ENCODE peak calls at places on chromosome 20, in ten cellular contexts. One of them, this sample, is unnamed.

GRCh38 chr20:62350098-62350628 is 16.9 kb downstream of the LAMA5 start:
- DNase-seq in H54: peak
- DNase-seq in body of pancreas: no peak
- DNase-seq in prostate gland: peak
- DNase-seq in A549: peak
- DNase-seq in breast epithelium: peak
- DNase-seq in GM12891: no peak
- DNase-seq in heart left ventricle: no peak
- DNase-seq in NB4: no peak
- DNase-seq in HCT116: peak
- DNase-seq in this sample: no peak

GRCh38 chr20:51346686-51347485 is 195.6 kb downstream of the NFATC2 start:
- DNase-seq in H54: peak
- DNase-seq in body of pancreas: no peak
- DNase-seq in prostate gland: no peak
- DNase-seq in A549: peak
- DNase-seq in breast epithelium: no peak
- DNase-seq in GM12891: no peak
- DNase-seq in heart left ventricle: no peak
- DNase-seq in NB4: no peak
- DNase-seq in HCT116: no peak
- DNase-seq in this sample: no peak

GRCh38 chr20:50130995-50131394 is 18.0 kb upstream of the UBE2V1 start:
- DNase-seq in H54: no peak
- DNase-seq in body of pancreas: no peak
- DNase-seq in prostate gland: no peak
- DNase-seq in A549: no peak
- DNase-seq in breast epithelium: no peak
- DNase-seq in GM12891: no peak
- DNase-seq in heart left ventricle: peak
- DNase-seq in NB4: no peak
- DNase-seq in HCT116: no peak
- DNase-seq in this sample: no peak

GRCh38 chr20:52924411-52925271 is 47.5 kb upstream of the TSHZ2 start:
- DNase-seq in H54: no peak
- DNase-seq in body of pancreas: no peak
- DNase-seq in prostate gland: no peak
- DNase-seq in A549: no peak
- DNase-seq in breast epithelium: no peak
- DNase-seq in GM12891: no peak
- DNase-seq in heart left ventricle: no peak
- DNase-seq in NB4: peak
- DNase-seq in HCT116: no peak
- DNase-seq in this sample: no peak

GRCh38 chr20:1388706-1389483 is 4.0 kb downstream of the FKBP1A start:
- DNase-seq in H54: no peak
- DNase-seq in body of pancreas: no peak
- DNase-seq in prostate gland: no peak
- DNase-seq in A549: no peak
- DNase-seq in breast epithelium: no peak
- DNase-seq in GM12891: no peak
- DNase-seq in heart left ventricle: no peak
- DNase-seq in NB4: peak
- DNase-seq in HCT116: no peak
- DNase-seq in this sample: no peak

GRCh38 chr20:52405417-52405816 is 213.8 kb upstream of the ZFP64 start:
- DNase-seq in H54: no peak
- DNase-seq in body of pancreas: no peak
- DNase-seq in prostate gland: no peak
- DNase-seq in A549: no peak
- DNase-seq in breast epithelium: no peak
- DNase-seq in GM12891: no peak
- DNase-seq in heart left ventricle: no peak
- DNase-seq in NB4: peak
- DNase-seq in HCT116: no peak
- DNase-seq in this sample: no peak

GRCh38 chr20:25047766-25048165 is 10.2 kb downstream of the ACSS1 start:
- DNase-seq in H54: no peak
- DNase-seq in body of pancreas: no peak
- DNase-seq in prostate gland: peak
- DNase-seq in A549: no peak
- DNase-seq in breast epithelium: no peak
- DNase-seq in GM12891: no peak
- DNase-seq in heart left ventricle: no peak
- DNase-seq in NB4: no peak
- DNase-seq in HCT116: no peak
- DNase-seq in this sample: no peak

GRCh38 chr20:25686081-25687077 is 10.3 kb downstream of the ZNF337 start:
- DNase-seq in H54: no peak
- DNase-seq in body of pancreas: no peak
- DNase-seq in prostate gland: no peak
- DNase-seq in A549: no peak
- DNase-seq in breast epithelium: no peak
- DNase-seq in GM12891: no peak
- DNase-seq in heart left ventricle: no peak
- DNase-seq in NB4: no peak
- DNase-seq in HCT116: no peak
- DNase-seq in this sample: no peak

GRCh38 chr20:8903655-8904605 is 165.0 kb upstream of the PLCB4 start:
- DNase-seq in H54: no peak
- DNase-seq in body of pancreas: no peak
- DNase-seq in prostate gland: no peak
- DNase-seq in A549: no peak
- DNase-seq in breast epithelium: no peak
- DNase-seq in GM12891: no peak
- DNase-seq in heart left ventricle: no peak
- DNase-seq in NB4: no peak
- DNase-seq in HCT116: no peak
- DNase-seq in this sample: no peak

GRCh38 chr20:33162753-33163152 is 5.2 kb upstream of the BPIFA2 start:
- DNase-seq in H54: no peak
- DNase-seq in body of pancreas: no peak
- DNase-seq in prostate gland: no peak
- DNase-seq in A549: no peak
- DNase-seq in breast epithelium: no peak
- DNase-seq in GM12891: no peak
- DNase-seq in heart left ventricle: no peak
- DNase-seq in NB4: peak
- DNase-seq in HCT116: no peak
- DNase-seq in this sample: no peak

GRCh38 chr20:44959896-44960852 is at the start of gene TOMM34:
- DNase-seq in H54: peak
- DNase-seq in body of pancreas: peak
- DNase-seq in prostate gland: peak
- DNase-seq in A549: peak
- DNase-seq in breast epithelium: peak
- DNase-seq in GM12891: peak
- DNase-seq in heart left ventricle: peak
- DNase-seq in NB4: peak
- DNase-seq in HCT116: peak
- DNase-seq in this sample: peak
- TF ChIP-seq POLR2A in H54: peak
- TF ChIP-seq POLR2A in body of pancreas: peak
- TF ChIP-seq POLR2A in prostate gland: peak
- TF ChIP-seq POLR2A in A549: peak
- TF ChIP-seq POLR2A in breast epithelium: no peak
- TF ChIP-seq POLR2A in GM12891: peak
- TF ChIP-seq POLR2A in heart left ventricle: peak
- TF ChIP-seq POLR2A in NB4: peak
- TF ChIP-seq POLR2A in HCT116: peak
- TF ChIP-seq POLR2A in this sample: peak

GRCh38 chr20:2470432-2471193 is at the start of gene SNRPB:
- DNase-seq in H54: peak
- DNase-seq in body of pancreas: peak
- DNase-seq in prostate gland: peak
- DNase-seq in A549: peak
- DNase-seq in breast epithelium: peak
- DNase-seq in GM12891: peak
- DNase-seq in heart left ventricle: peak
- DNase-seq in NB4: peak
- DNase-seq in HCT116: peak
- DNase-seq in this sample: peak
- TF ChIP-seq POLR2A in H54: peak
- TF ChIP-seq POLR2A in body of pancreas: peak
- TF ChIP-seq POLR2A in prostate gland: peak
- TF ChIP-seq POLR2A in A549: peak
- TF ChIP-seq POLR2A in breast epithelium: peak
- TF ChIP-seq POLR2A in GM12891: peak
- TF ChIP-seq POLR2A in heart left ventricle: peak
- TF ChIP-seq POLR2A in NB4: peak
- TF ChIP-seq POLR2A in HCT116: peak
- TF ChIP-seq POLR2A in this sample: peak

DNA sequence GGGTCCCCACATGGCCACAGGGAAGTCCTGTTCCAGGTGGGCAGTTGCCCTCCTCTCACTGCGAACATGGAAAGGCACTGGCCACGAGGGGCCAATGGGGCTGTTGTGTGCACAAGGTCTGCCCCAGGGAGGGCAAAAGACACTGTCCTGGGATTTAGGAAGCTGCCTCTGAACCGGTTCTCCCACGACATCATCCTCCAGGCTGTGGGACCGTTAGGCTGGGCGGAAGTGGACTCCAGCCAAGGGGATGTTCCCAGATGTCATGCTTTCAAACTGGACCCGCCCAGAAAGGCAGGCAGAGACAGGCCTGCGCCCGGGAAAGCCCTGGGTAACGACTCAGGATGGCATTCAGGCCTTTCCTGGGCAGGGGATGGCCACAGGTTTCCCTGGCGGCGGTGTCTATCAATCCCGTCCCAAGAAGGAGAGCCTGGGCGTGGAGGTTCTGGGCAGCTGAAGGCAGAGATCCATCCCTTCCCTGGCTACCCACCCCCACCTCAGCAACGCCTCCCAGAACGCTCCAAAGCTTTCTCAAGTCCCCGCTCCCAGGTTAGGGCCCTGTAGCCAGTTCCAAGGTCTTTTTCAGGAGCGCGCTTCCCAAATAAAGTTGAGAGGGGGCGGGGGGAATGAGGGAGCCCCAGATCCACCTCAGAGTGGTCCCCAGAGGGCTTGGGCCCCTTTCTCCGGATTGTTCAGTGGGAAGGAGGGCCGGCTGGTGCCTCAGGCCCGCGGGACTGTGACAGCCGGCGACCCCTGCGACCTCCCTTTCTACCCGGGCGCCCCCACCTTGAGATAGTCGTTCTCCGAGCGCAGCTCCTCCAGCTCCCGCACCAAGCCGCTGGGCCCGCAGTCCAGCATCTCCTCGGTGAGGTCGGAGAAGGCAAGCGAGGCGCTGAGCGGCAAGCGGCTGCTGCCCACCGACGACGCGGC is 13.8 kb upstream of the TLDC2 start:
- DNase-seq in H54: peak
- DNase-seq in body of pancreas: peak
- DNase-seq in prostate gland: peak
- DNase-seq in A549: peak
- DNase-seq in breast epithelium: peak
- DNase-seq in GM12891: no peak
- DNase-seq in heart left ventricle: peak
- DNase-seq in NB4: no peak
- DNase-seq in HCT116: peak
- DNase-seq in this sample: peak
- TF ChIP-seq POLR2A in H54: peak
- TF ChIP-seq POLR2A in body of pancreas: peak
- TF ChIP-seq POLR2A in prostate gland: peak
- TF ChIP-seq POLR2A in A549: peak
- TF ChIP-seq POLR2A in breast epithelium: no peak
- TF ChIP-seq POLR2A in GM12891: no peak
- TF ChIP-seq POLR2A in heart left ventricle: no peak
- TF ChIP-seq POLR2A in NB4: no peak
- TF ChIP-seq POLR2A in HCT116: peak
- TF ChIP-seq POLR2A in this sample: peak

GRCh38 chr20:59006864-59007757 is at the start of gene CTSZ:
- DNase-seq in H54: peak
- DNase-seq in body of pancreas: peak
- DNase-seq in prostate gland: no peak
- DNase-seq in A549: peak
- DNase-seq in breast epithelium: no peak
- DNase-seq in GM12891: peak
- DNase-seq in heart left ventricle: peak
- DNase-seq in NB4: peak
- DNase-seq in HCT116: no peak
- DNase-seq in this sample: peak
- TF ChIP-seq POLR2A in H54: peak
- TF ChIP-seq POLR2A in body of pancreas: peak
- TF ChIP-seq POLR2A in prostate gland: peak
- TF ChIP-seq POLR2A in A549: peak
- TF ChIP-seq POLR2A in breast epithelium: no peak
- TF ChIP-seq POLR2A in GM12891: peak
- TF ChIP-seq POLR2A in heart left ventricle: no peak
- TF ChIP-seq POLR2A in NB4: peak
- TF ChIP-seq POLR2A in HCT116: peak
- TF ChIP-seq POLR2A in this sample: peak

DNA sequence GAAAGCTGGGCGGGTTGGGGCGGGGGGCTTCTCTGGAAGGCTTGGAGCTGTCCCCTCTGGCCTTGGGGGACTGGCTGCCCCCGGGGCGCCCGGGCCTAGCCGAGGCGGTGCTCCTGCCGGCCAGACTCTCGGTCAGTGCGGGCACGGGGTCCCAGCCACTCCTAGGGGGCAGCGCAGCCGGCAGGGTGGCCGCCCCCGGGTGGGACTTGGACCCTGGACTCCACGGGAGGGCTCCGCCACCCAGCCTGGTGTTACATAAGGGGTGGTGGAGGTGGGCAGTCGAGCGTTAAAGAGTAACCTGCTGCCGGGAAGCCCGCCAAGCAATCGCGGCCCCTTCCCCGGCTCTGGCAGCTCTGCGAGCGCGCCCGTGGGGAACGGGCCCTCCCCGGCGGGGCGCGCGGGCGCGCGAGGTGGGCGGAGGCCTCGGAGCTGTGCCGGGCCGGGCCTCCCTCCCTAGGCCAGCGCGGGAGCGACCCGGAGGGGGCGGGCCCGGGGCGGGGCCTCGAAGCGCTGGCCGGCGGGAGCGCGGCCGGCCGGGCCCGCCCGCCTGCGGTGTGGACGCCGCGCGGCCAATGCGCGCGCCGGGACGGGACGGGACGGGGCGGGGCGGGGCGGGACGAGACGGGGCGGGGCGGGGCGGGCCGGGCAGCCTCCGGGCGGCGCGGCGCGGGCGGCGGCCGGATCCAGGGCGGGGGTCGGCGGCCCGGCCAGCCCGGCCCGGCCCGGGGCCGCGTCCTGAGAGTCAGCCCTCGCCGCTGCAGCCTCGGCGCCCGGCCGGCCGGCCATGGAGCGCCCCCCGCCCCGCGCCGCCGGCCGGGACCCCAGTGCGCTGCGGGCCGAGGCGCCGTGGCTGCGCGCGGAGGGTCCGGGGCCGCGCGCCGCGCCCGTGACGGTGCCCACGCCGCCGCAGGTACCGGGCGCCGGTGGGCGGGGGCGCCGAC is at the start of gene SLC2A4RG:
- DNase-seq in H54: peak
- DNase-seq in body of pancreas: peak
- DNase-seq in prostate gland: peak
- DNase-seq in A549: peak
- DNase-seq in breast epithelium: peak
- DNase-seq in GM12891: peak
- DNase-seq in heart left ventricle: peak
- DNase-seq in NB4: peak
- DNase-seq in HCT116: no peak
- DNase-seq in this sample: peak
- TF ChIP-seq POLR2A in H54: no peak
- TF ChIP-seq POLR2A in body of pancreas: peak
- TF ChIP-seq POLR2A in prostate gland: peak
- TF ChIP-seq POLR2A in A549: peak
- TF ChIP-seq POLR2A in breast epithelium: no peak
- TF ChIP-seq POLR2A in GM12891: no peak
- TF ChIP-seq POLR2A in heart left ventricle: no peak
- TF ChIP-seq POLR2A in NB4: peak
- TF ChIP-seq POLR2A in HCT116: no peak
- TF ChIP-seq POLR2A in this sample: no peak

GRCh38 chr20:21303061-21303871 is at the start of gene XRN2:
- DNase-seq in H54: peak
- DNase-seq in body of pancreas: peak
- DNase-seq in prostate gland: peak
- DNase-seq in A549: peak
- DNase-seq in breast epithelium: peak
- DNase-seq in GM12891: peak
- DNase-seq in heart left ventricle: peak
- DNase-seq in NB4: peak
- DNase-seq in HCT116: peak
- DNase-seq in this sample: peak
- TF ChIP-seq POLR2A in H54: peak
- TF ChIP-seq POLR2A in body of pancreas: peak
- TF ChIP-seq POLR2A in prostate gland: peak
- TF ChIP-seq POLR2A in A549: peak
- TF ChIP-seq POLR2A in breast epithelium: peak
- TF ChIP-seq POLR2A in GM12891: peak
- TF ChIP-seq POLR2A in heart left ventricle: no peak
- TF ChIP-seq POLR2A in NB4: peak
- TF ChIP-seq POLR2A in HCT116: peak
- TF ChIP-seq POLR2A in this sample: peak

This sample was measured in erythroblast.